ENCODE peak calls at places on chromosomes 6 and 20, in eight cellular contexts. One of them, this sample, is unnamed.

GRCh38 chr6:41846666-41847237 is 48.4 kb downstream of the USP49 start:
- DNase-seq in GM13976: peak
- DNase-seq in RWPE2: peak
- DNase-seq in H9: peak
- DNase-seq in cardiac muscle cell: peak
- DNase-seq in lower lobe of right lung: no peak
- DNase-seq in epithelial cell of esophagus: peak
- DNase-seq in breast epithelium: peak
- DNase-seq in this sample: peak

GRCh38 chr6:2848851-2849250 is 7.2 kb upstream of the SERPINB1 start:
- DNase-seq in breast epithelium: no peak
- DNase-seq in cardiac muscle cell: no peak
- DNase-seq in lower lobe of right lung: no peak
- DNase-seq in GM13976: no peak
- DNase-seq in epithelial cell of esophagus: peak
- DNase-seq in H9: peak
- DNase-seq in RWPE2: no peak
- DNase-seq in this sample: no peak

GRCh38 chr6:42001506-42001905 is 48.8 kb upstream of the TAF8 start:
- DNase-seq in lower lobe of right lung: no peak
- DNase-seq in GM13976: no peak
- DNase-seq in RWPE2: no peak
- DNase-seq in cardiac muscle cell: no peak
- DNase-seq in epithelial cell of esophagus: no peak
- DNase-seq in H9: no peak
- DNase-seq in breast epithelium: no peak
- DNase-seq in this sample: no peak

GRCh38 chr6:22442826-22443225 is 126.5 kb upstream of the HDGFL1 start:
- DNase-seq in lower lobe of right lung: no peak
- DNase-seq in breast epithelium: no peak
- DNase-seq in cardiac muscle cell: no peak
- DNase-seq in RWPE2: no peak
- DNase-seq in GM13976: no peak
- DNase-seq in H9: no peak
- DNase-seq in epithelial cell of esophagus: peak
- DNase-seq in this sample: no peak

GRCh38 chr6:18561006-18561750 is 174.0 kb downstream of the RNF144B start:
- DNase-seq in GM13976: no peak
- DNase-seq in H9: no peak
- DNase-seq in cardiac muscle cell: peak
- DNase-seq in epithelial cell of esophagus: no peak
- DNase-seq in lower lobe of right lung: no peak
- DNase-seq in breast epithelium: no peak
- DNase-seq in RWPE2: no peak
- DNase-seq in this sample: no peak

GRCh38 chr6:109690373-109690739 is 646 bp downstream of the AK9 start:
- DNase-seq in epithelial cell of esophagus: peak
- DNase-seq in lower lobe of right lung: peak
- DNase-seq in cardiac muscle cell: no peak
- DNase-seq in breast epithelium: peak
- DNase-seq in RWPE2: no peak
- DNase-seq in H9: peak
- DNase-seq in GM13976: peak
- DNase-seq in this sample: no peak

GRCh38 chr6:52251113-52251512 is 6.8 kb upstream of the IL17F start:
- DNase-seq in lower lobe of right lung: no peak
- DNase-seq in GM13976: no peak
- DNase-seq in epithelial cell of esophagus: no peak
- DNase-seq in cardiac muscle cell: no peak
- DNase-seq in RWPE2: no peak
- DNase-seq in H9: no peak
- DNase-seq in breast epithelium: no peak
- DNase-seq in this sample: no peak

GRCh38 chr6:111700135-111700690 is 94.5 kb upstream of the TRAF3IP2 start:
- DNase-seq in breast epithelium: no peak
- DNase-seq in cardiac muscle cell: no peak
- DNase-seq in lower lobe of right lung: no peak
- DNase-seq in epithelial cell of esophagus: no peak
- DNase-seq in RWPE2: no peak
- DNase-seq in GM13976: no peak
- DNase-seq in H9: no peak
- DNase-seq in this sample: no peak

GRCh38 chr20:38460040-38460623 is 12.5 kb upstream of the RALGAPB start:
- DNase-seq in lower lobe of right lung: no peak
- DNase-seq in GM13976: no peak
- DNase-seq in H9: no peak
- DNase-seq in epithelial cell of esophagus: peak
- DNase-seq in cardiac muscle cell: peak
- DNase-seq in RWPE2: no peak
- DNase-seq in breast epithelium: no peak
- DNase-seq in this sample: no peak

GRCh38 chr6:170152989-170153388 is 137.9 kb downstream of the DLL1 start:
- DNase-seq in epithelial cell of esophagus: peak
- DNase-seq in RWPE2: no peak
- DNase-seq in lower lobe of right lung: peak
- DNase-seq in GM13976: no peak
- DNase-seq in breast epithelium: peak
- DNase-seq in cardiac muscle cell: peak
- DNase-seq in H9: peak
- DNase-seq in this sample: no peak

GRCh38 chr6:51533962-51534361 is 553.5 kb downstream of the PKHD1 start:
- DNase-seq in GM13976: no peak
- DNase-seq in RWPE2: no peak
- DNase-seq in epithelial cell of esophagus: no peak
- DNase-seq in H9: no peak
- DNase-seq in breast epithelium: no peak
- DNase-seq in cardiac muscle cell: no peak
- DNase-seq in lower lobe of right lung: no peak
- DNase-seq in this sample: no peak

GRCh38 chr6:19788684-19789083 is 48.5 kb upstream of the ID4 start:
- DNase-seq in GM13976: no peak
- DNase-seq in cardiac muscle cell: no peak
- DNase-seq in H9: no peak
- DNase-seq in breast epithelium: no peak
- DNase-seq in epithelial cell of esophagus: no peak
- DNase-seq in RWPE2: no peak
- DNase-seq in lower lobe of right lung: no peak
- DNase-seq in this sample: no peak

GRCh38 chr6:170224694-170225660 is 65.9 kb downstream of the DLL1 start:
- DNase-seq in GM13976: no peak
- DNase-seq in cardiac muscle cell: no peak
- DNase-seq in RWPE2: peak
- DNase-seq in H9: no peak
- DNase-seq in lower lobe of right lung: no peak
- DNase-seq in breast epithelium: peak
- DNase-seq in epithelial cell of esophagus: peak
- DNase-seq in this sample: no peak

GRCh38 chr6:35230498-35230897 is 16.7 kb downstream of the SCUBE3 start:
- DNase-seq in GM13976: no peak
- DNase-seq in lower lobe of right lung: no peak
- DNase-seq in H9: no peak
- DNase-seq in epithelial cell of esophagus: no peak
- DNase-seq in breast epithelium: no peak
- DNase-seq in cardiac muscle cell: peak
- DNase-seq in RWPE2: no peak
- DNase-seq in this sample: no peak
- TF ChIP-seq CTCF in GM13976: no peak
- TF ChIP-seq CTCF in lower lobe of right lung: no peak
- TF ChIP-seq CTCF in H9: no peak
- TF ChIP-seq CTCF in epithelial cell of esophagus: no peak
- TF ChIP-seq CTCF in breast epithelium: no peak
- TF ChIP-seq CTCF in cardiac muscle cell: no peak
- TF ChIP-seq CTCF in RWPE2: no peak
- TF ChIP-seq CTCF in this sample: no peak

DNA sequence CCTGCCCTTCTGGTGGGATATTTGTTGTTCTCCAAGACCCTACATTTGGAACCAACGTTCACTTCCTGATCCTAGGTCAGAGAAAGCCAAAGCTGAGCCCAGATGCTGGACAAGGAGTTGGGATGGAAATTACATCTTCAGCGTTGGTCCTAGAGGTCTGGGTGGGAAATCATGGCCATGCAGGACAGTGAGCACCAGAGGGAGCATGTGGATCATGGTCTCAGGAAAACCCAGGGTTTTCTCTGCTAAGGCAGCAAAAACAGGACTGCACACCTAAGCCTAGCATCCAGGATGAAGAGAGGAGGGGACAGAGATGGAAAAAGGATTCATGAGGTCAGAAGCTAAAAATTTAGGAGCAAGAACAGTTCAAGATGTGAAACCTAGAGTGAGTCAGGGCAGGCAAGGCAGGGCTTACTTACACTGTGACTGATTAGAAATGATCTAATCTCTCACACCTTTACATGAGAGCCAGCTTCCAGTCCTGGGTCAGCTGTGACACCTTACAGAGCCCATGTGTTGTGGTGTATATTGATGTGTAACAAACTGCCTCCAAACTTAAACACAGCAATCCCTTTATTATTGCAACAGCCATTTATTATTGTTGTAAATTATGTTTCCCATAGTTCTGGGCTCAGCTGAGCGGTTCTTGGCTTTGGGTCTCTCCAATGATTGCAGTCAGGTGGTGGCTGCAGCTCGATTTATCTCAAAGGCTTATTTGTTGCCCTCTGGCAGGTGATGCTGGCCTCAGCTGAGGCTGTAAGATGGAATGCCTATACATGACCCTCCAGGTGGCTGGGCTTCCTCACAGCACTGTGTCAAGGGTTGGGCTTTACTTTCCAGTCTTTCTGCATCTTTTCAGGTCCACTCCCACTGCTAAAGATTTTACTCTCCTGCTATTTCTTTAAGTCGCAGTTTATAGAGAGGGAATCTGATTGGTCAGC is 6.5 kb downstream of the C20orf202 start:
- DNase-seq in lower lobe of right lung: no peak
- DNase-seq in GM13976: no peak
- DNase-seq in H9: no peak
- DNase-seq in cardiac muscle cell: no peak
- DNase-seq in epithelial cell of esophagus: peak
- DNase-seq in RWPE2: no peak
- DNase-seq in breast epithelium: no peak
- DNase-seq in this sample: no peak
- TF ChIP-seq CTCF in lower lobe of right lung: no peak
- TF ChIP-seq CTCF in GM13976: no peak
- TF ChIP-seq CTCF in H9: peak
- TF ChIP-seq CTCF in cardiac muscle cell: peak
- TF ChIP-seq CTCF in epithelial cell of esophagus: peak
- TF ChIP-seq CTCF in RWPE2: peak
- TF ChIP-seq CTCF in breast epithelium: no peak
- TF ChIP-seq CTCF in this sample: no peak

GRCh38 chr6:53794073-53794719 is 609 bp upstream of the LRRC1 start:
- DNase-seq in RWPE2: peak
- DNase-seq in epithelial cell of esophagus: peak
- DNase-seq in breast epithelium: peak
- DNase-seq in cardiac muscle cell: peak
- DNase-seq in GM13976: peak
- DNase-seq in lower lobe of right lung: peak
- DNase-seq in H9: peak
- DNase-seq in this sample: no peak
- TF ChIP-seq CTCF in RWPE2: peak
- TF ChIP-seq CTCF in epithelial cell of esophagus: peak
- TF ChIP-seq CTCF in breast epithelium: no peak
- TF ChIP-seq CTCF in cardiac muscle cell: peak
- TF ChIP-seq CTCF in GM13976: no peak
- TF ChIP-seq CTCF in lower lobe of right lung: peak
- TF ChIP-seq CTCF in H9: peak
- TF ChIP-seq CTCF in this sample: no peak

DNA sequence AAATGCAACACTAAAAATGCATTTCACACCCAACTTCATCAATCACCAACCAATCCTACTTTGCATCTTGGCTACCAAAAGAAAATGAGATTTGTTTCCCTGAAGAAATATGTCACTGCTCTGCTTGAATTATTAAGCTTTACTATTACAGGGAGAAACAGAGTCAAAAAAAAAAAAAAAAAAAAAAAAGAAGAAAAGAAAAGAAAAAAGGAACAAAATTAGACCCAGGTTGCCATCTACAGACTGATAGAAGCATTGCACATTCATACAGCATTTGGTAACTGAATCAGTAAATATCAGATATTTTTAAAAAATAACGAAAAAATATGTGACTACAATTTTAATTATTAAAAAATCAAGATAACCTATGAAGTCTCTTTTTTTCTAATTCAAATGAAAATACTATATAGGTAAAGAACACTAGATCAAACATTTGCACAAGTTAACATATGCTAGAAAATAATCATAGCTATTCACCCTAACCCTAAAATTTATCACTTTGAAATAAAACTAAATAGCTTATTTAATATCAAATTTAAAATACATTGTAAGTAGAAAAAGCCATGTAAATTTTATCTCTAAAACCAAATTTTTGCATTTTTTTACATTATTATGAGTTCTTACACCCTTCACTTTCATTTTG is 83.3 kb downstream of the DCDC2 start:
- DNase-seq in lower lobe of right lung: no peak
- DNase-seq in cardiac muscle cell: peak
- DNase-seq in epithelial cell of esophagus: peak
- DNase-seq in breast epithelium: no peak
- DNase-seq in H9: no peak
- DNase-seq in RWPE2: no peak
- DNase-seq in GM13976: no peak
- DNase-seq in this sample: no peak
- TF ChIP-seq CTCF in lower lobe of right lung: peak
- TF ChIP-seq CTCF in cardiac muscle cell: peak
- TF ChIP-seq CTCF in epithelial cell of esophagus: peak
- TF ChIP-seq CTCF in breast epithelium: no peak
- TF ChIP-seq CTCF in H9: peak
- TF ChIP-seq CTCF in RWPE2: peak
- TF ChIP-seq CTCF in GM13976: peak
- TF ChIP-seq CTCF in this sample: peak

DNA sequence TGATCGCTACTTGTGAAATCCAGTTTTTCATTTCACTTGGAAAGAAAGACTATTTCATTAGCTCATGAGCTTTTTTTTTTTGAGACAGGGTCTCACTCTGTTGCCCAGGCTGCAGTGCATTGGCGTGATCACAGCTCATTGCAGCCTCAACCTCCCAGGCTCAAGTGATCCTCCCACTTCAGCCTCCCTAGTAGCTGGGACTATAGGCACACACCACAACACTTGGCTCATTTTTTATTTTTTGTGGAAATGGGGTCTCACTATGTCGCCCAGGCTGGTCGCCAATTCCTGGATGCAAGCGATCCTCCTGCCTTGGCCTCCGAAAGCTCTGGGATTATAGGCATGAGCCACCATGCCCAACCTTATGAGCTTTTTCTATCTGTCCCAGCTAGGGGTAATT is 125.0 kb upstream of the ZNF217 start:
- DNase-seq in lower lobe of right lung: no peak
- DNase-seq in RWPE2: no peak
- DNase-seq in epithelial cell of esophagus: no peak
- DNase-seq in H9: no peak
- DNase-seq in cardiac muscle cell: no peak
- DNase-seq in GM13976: no peak
- DNase-seq in breast epithelium: no peak
- DNase-seq in this sample: no peak
- TF ChIP-seq CTCF in lower lobe of right lung: no peak
- TF ChIP-seq CTCF in RWPE2: no peak
- TF ChIP-seq CTCF in epithelial cell of esophagus: no peak
- TF ChIP-seq CTCF in H9: no peak
- TF ChIP-seq CTCF in cardiac muscle cell: no peak
- TF ChIP-seq CTCF in GM13976: no peak
- TF ChIP-seq CTCF in breast epithelium: no peak
- TF ChIP-seq CTCF in this sample: no peak

This sample was measured in GM12864.